ENCODE peak calls at places on chromosome 13, in eight cellular contexts. L is stromal cell of bone marrow; N is T-helper 2 cell; P is AG08395; T is neuronal stem cell; V is kidney glomerular epithelial cell; S is substantia nigra; J is activated CD4-positive, alpha-beta memory T cell treated with anti-CD3 and anti-CD28 coated beads, Interleukin-2, amount 10 ng/mL, durations not matched to agents 7 days and 5 days. O is an unnamed sample.

GRCh38 chr13:20387006-20387405 is 138.7 kb downstream of the CRYL1 start:
- DNase-seq in P (no peak), N (no peak), V (no peak), J (no peak), S (no peak), L (no peak), T (no peak), O (no peak)

GRCh38 chr13:34591801-34592454 is 350.1 kb upstream of the NBEA start:
- DNase-seq in N (no peak), V (no peak), T (no peak), P (no peak), J (no peak), S (peak; percentile 8), L (no peak), O (no peak)

GRCh38 chr13:98563071-98563470 is 13.8 kb downstream of the STK24 start:
- DNase-seq in S (no peak), T (no peak), J (peak; percentile 62), V (no peak), P (no peak), L (no peak), N (peak; percentile 86), O (peak; percentile 42)

GRCh38 chr13:32838985-32839384 is 177.2 kb upstream of the KL start:
- DNase-seq in N (peak; percentile 50), T (no peak), V (no peak), P (no peak), S (no peak), J (no peak), L (no peak), O (no peak)

GRCh38 chr13:41561179-41561578 is 103.8 kb downstream of the RGCC start:
- DNase-seq in P (peak; percentile 44), S (no peak), J (no peak), N (no peak), T (no peak), V (no peak), L (no peak), O (no peak)

GRCh38 chr13:21075303-21076264 is 14.2 kb upstream of the LATS2 start:
- DNase-seq in V (no peak), L (no peak), J (peak; percentile 41), N (peak; percentile 30), S (no peak), T (no peak), P (no peak), O (no peak)

GRCh38 chr13:23443878-23444277 is 10.4 kb upstream of the SACS start:
- DNase-seq in T (no peak), J (no peak), V (no peak), L (no peak), S (no peak), N (no peak), P (no peak), O (no peak)

GRCh38 chr13:32495429-32495828 is 43.2 kb downstream of the N4BP2L2 start:
- DNase-seq in P (no peak), N (no peak), J (no peak), L (no peak), S (no peak), T (no peak), V (no peak), O (no peak)

GRCh38 chr13:36154567-36155231 is 23.5 kb upstream of the DCLK1 start:
- DNase-seq in N (no peak), L (no peak), V (peak; percentile 31), S (no peak), J (no peak), T (peak; percentile 37), P (no peak), O (no peak)

GRCh38 chr13:35865341-35866240 is 265.6 kb downstream of the DCLK1 start:
- DNase-seq in S (no peak), L (no peak), T (no peak), V (peak; percentile 48), J (no peak), P (no peak), N (no peak), O (no peak)

GRCh38 chr13:112897956-112898785 is 70.8 kb upstream of the MCF2L start:
- DNase-seq in T (no peak), S (no peak), N (no peak), J (no peak), V (no peak), L (no peak), P (no peak), O (no peak)

O was measured in T-cell.